ENCODE peak calls at places on chromosomes 13 and 19, in five cellular contexts. E is OCI-LY7, A is ovary, V is omental fat pad, B is mucosa of descending colon. F is an unnamed sample.
A peak's percentile ranks its signal among the peaks of the same experiment; 100 is the strongest.

GRCh38 chr19:35757231-35757748 is 461 bp upstream of the HSPB6 start:
- DNase-seq in E (no peak), A (peak; percentile 98), V (peak; percentile 53), B (peak; percentile 74), F (no peak)

GRCh38 chr19:58265100-58265499 is 13.7 kb upstream of the ZNF8 start:
- DNase-seq in E (no peak), A (no peak), V (no peak), B (no peak), F (no peak)

GRCh38 chr19:6233827-6234511 is 45.8 kb downstream of the MLLT1 start:
- DNase-seq in E (no peak), A (peak; percentile 55), V (no peak), B (no peak), F (no peak)

GRCh38 chr19:31574251-31574973 is 225.2 kb upstream of the TSHZ3 start:
- DNase-seq in E (no peak), A (no peak), V (no peak), B (no peak), F (no peak)

GRCh38 chr19:9018163-9018875 is 8.1 kb upstream of the MUC16 start:
- DNase-seq in E (no peak), A (no peak), V (peak; percentile 50), B (no peak), F (no peak)

GRCh38 chr13:106277483-106278154 is 257.8 kb downstream of the EFNB2 start:
- DNase-seq in E (no peak), A (no peak), V (no peak), B (no peak), F (no peak)

GRCh38 chr13:45847554-45848224 is 3.9 kb downstream of the SIAH3 start:
- DNase-seq in E (no peak), A (no peak), V (no peak), B (peak; percentile 28), F (no peak)

GRCh38 chr13:33797622-33798021 is 20.3 kb upstream of the RFC3 start:
- DNase-seq in E (no peak), A (no peak), V (no peak), B (no peak), F (no peak)

DNA sequence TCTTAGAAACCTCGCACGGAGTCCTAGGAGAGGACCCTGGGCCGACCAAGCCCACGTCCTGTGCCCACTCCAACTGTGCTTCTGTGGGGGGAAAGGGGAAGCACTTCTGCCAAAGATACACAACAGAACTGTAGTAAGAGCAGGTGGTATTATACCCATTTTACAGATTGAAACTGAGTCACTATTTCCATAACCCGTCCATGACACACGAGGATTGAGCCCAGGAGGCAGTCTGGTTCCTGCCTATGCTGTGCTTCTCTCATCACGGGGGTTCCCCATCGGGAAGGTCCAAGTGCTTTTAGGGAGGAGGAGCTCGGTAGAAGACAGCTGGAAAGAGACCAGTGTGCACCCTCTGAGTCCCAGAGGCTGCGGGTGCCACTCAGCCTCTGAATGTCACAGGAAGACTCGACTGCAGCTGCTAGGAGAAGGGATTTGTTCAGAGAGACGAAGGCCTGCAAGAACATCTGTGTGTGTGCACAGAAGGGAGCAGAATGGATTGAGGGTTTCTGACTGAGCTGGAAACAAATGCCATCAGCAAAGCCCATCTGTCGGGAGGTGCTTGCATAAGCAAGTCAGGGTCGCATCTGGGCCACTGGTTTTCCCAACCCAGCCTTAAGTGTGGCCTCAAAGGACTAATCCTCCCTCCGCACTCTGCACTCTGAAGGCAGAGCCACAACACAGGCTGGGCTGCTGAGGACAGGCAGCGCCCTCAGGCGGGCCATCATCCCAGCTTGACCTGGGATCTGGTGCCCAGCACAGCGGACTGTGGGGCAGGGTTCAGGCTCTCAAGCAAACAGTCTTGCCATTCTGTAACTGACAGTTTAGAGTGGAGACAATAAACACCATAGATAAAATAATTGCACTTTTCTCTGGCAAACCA is 150.0 kb downstream of the DPF1 start:
- DNase-seq in E (no peak), A (no peak), V (no peak), B (no peak), F (no peak)
- TF ChIP-seq CTCF in E (no peak), A (no peak), V (no peak), B (no peak), F (no peak)

DNA sequence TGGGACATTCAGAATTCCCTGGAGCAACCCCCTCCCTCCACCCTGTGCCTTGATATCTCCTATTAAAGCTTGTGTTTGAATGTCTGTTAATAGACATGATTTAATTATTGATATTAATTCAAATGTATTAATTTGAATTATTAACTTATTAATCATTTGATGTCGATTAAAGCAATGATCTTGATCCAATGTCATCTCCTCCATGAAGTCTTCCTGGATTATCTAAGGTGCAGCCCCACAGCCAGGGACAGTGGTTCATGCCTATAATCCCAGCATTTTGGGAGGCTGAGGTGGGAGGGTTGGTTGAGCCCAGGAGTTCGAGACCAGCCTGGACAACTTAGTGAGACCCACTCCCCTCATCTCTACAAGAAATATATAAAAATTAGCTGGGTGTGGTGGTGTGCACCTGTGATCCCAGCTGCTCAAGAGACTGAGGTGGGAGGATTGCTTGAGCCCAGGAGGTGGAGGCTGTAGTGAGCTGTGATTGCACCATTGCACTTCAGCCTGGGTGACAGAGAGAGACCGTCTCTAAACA is 9.6 kb downstream of the FEM1A start:
- DNase-seq in E (no peak), A (no peak), V (no peak), B (no peak), F (no peak)
- TF ChIP-seq CTCF in E (no peak), A (no peak), V (no peak), B (no peak), F (no peak)

DNA sequence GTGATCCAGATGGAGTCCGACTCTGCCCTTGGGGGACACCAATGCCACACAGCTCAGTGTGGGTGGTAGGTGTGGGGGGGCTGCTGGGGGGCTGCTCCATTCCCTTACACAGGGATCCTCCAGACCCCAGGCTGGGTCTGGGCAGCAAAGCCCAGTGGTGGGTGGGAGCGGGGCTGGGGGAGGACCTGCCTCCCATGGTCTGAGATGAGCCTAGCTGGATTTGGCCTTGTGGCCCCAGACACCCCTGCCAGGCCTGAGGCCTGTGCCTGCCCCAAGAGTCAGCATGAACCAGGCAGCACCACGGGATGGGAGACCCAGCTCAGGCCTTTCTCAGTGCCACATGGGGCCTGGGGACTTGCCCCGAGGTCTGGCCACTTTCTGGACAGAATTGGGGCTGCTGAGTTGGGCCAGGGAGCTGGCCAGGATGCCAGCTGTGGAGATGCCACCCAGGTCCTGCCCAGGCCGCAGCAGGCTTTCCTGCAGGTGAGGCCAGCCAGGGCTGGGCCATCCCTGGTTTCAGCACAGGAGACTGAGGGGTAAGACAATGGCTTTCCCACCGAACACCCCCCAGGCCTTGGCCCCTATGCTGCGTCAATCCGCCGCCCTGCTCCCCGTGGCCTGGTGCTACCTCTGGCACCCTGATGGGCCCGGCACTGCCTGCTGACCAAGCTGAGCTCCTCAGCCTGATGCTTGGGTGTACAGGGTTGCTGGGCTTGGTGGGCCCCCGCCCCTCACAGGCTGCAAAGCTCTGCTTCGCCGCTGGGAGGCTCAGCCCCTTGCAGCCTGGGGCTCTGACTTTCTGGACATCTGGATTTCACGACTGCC is 24.2 kb downstream of the CEBPG start:
- DNase-seq in E (no peak), A (no peak), V (no peak), B (peak; percentile 15), F (no peak)
- TF ChIP-seq CTCF in E (no peak), A (no peak), V (no peak), B (no peak), F (no peak)

GRCh38 chr19:17326595-17326966 is 8.1 kb downstream of the ANO8 start:
- DNase-seq in E (no peak), A (no peak), V (no peak), B (no peak), F (no peak)

GRCh38 chr19:17329061-17329767 is 5.4 kb downstream of the ANO8 start:
- DNase-seq in E (no peak), A (no peak), V (no peak), B (no peak), F (no peak)

GRCh38 chr19:17328517-17329060 is 6.1 kb downstream of the ANO8 start:
- DNase-seq in E (no peak), A (no peak), V (no peak), B (peak; percentile 59), F (peak; percentile 73)

GRCh38 chr19:17327068-17327653 is 7.5 kb downstream of the ANO8 start:
- DNase-seq in E (no peak), A (no peak), V (no peak), B (no peak), F (peak; percentile 32)

GRCh38 chr19:17327654-17328516 is 6.8 kb downstream of the ANO8 start:
- DNase-seq in E (no peak), A (peak; percentile 85), V (peak; percentile 43), B (peak; percentile 90), F (peak; percentile 90)
- TF ChIP-seq CTCF in E (no peak), A (peak; percentile 59), V (no peak), B (peak; percentile 44), F (no peak)

DNA sequence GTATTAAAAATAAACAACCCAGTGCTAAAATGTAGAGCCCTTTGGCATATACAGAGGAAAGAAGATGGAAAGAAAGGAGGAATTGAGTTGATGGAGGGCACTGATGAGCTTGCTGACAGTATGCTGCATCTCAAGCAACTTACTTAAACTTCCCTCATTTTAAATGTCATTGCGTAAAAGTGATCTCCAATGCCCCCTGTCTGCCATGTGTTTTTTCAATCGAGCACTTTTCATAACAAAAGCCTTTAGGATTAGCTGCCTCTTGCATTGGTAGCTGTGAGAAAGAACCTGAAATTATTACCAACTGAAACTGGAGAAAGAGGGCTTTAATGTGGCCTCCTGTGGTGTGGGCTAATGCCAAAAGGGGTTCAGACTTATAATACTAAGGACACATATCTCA is 541.6 kb downstream of the SUCLA2 start:
- DNase-seq in E (peak; percentile 1), A (no peak), V (no peak), B (no peak), F (no peak)
- TF ChIP-seq CTCF in E (peak; percentile 55), A (no peak), V (no peak), B (no peak), F (peak; percentile 33)

F was measured in GM13977.